ENCODE peak calls at places on chromosomes 16 and 17, in nine cellular contexts. J is lower lobe of right lung; W is cardiac muscle cell; P is substantia nigra; U is PC-3; M is tibial nerve; F is naive thymus-derived CD4-positive, alpha-beta T cell; H is upper lobe of right lung; A is GM23248. E is an unnamed sample.

GRCh38 chr16:56610017-56610608 is 1.7 kb downstream of the MT2A start:
- DNase-seq in J (peak), P (no peak), W (no peak), H (peak), M (peak), F (peak), A (peak), U (peak), E (peak)

GRCh38 chr17:74868251-74868907 is 4.4 kb downstream of the FDXR start:
- DNase-seq in P (no peak), J (no peak), U (no peak), A (no peak), W (peak), F (no peak), M (no peak), H (no peak), E (no peak)

GRCh38 chr16:76897816-76898215 is 293.2 kb upstream of the MON1B start:
- DNase-seq in U (peak), W (no peak), M (no peak), A (no peak), J (no peak), F (no peak), H (no peak), P (no peak), E (peak)

GRCh38 chr16:68062910-68063393 is 22.2 kb upstream of the NFATC3 start:
- DNase-seq in P (no peak), F (no peak), J (peak), H (no peak), W (no peak), A (no peak), M (no peak), U (no peak), E (no peak)

GRCh38 chr17:8857919-8858318 is 9.6 kb downstream of the PIK3R6 start:
- DNase-seq in A (peak), P (no peak), M (no peak), F (no peak), H (no peak), U (no peak), W (no peak), J (no peak), E (peak)

GRCh38 chr17:81439926-81440450 is 44.7 kb downstream of the BAHCC1 start:
- DNase-seq in A (no peak), U (no peak), F (no peak), M (no peak), P (no peak), J (no peak), H (no peak), W (no peak), E (no peak)

GRCh38 chr16:86391987-86392386 is 118.3 kb upstream of the FOXF1 start:
- DNase-seq in U (peak), A (peak), J (no peak), H (no peak), P (no peak), W (no peak), F (no peak), M (no peak), E (no peak)

GRCh38 chr16:63230383-63230782 is 1194.1 kb upstream of the CDH8 start:
- DNase-seq in U (no peak), H (no peak), M (no peak), A (no peak), F (no peak), J (no peak), W (no peak), P (no peak), E (no peak)

GRCh38 chr17:74962622-74963394 is 9.8 kb downstream of the HID1 start:
- DNase-seq in W (no peak), J (no peak), P (peak), F (no peak), U (no peak), H (no peak), M (no peak), A (no peak), E (no peak)

GRCh38 chr17:65547253-65547670 is 14.2 kb downstream of the AXIN2 start:
- DNase-seq in H (no peak), M (no peak), W (no peak), F (no peak), U (no peak), J (no peak), P (no peak), A (no peak), E (no peak)

GRCh38 chr17:78381601-78382168 is 3.2 kb downstream of the PGS1 start:
- DNase-seq in A (peak), H (no peak), W (no peak), M (no peak), J (no peak), P (no peak), F (no peak), U (no peak), E (no peak)

GRCh38 chr16:29987371-29988085 is 7.9 kb downstream of the HIRIP3 start:
- DNase-seq in A (no peak), U (no peak), H (peak), W (no peak), P (no peak), M (no peak), J (peak), F (no peak), E (no peak)

GRCh38 chr16:81740163-81740562 is 38.9 kb upstream of the PLCG2 start:
- DNase-seq in P (no peak), A (no peak), J (no peak), M (no peak), W (no peak), F (no peak), H (no peak), U (no peak), E (no peak)

GRCh38 chr16:88973415-88974050 is 3.5 kb downstream of the CBFA2T3 start:
- DNase-seq in W (no peak), F (no peak), A (no peak), J (no peak), M (no peak), H (no peak), P (no peak), U (no peak), E (no peak)

GRCh38 chr16:89696598-89697128 is 4.8 kb downstream of the SPATA2L start:
- DNase-seq in F (no peak), W (no peak), H (no peak), M (no peak), U (no peak), A (no peak), J (peak), P (no peak), E (no peak)

GRCh38 chr17:13228711-13229110 is 210.9 kb upstream of the ELAC2 start:
- DNase-seq in H (no peak), W (no peak), U (no peak), M (no peak), P (no peak), A (no peak), F (no peak), J (no peak), E (no peak)

GRCh38 chr16:23508589-23509440 is 1.5 kb downstream of the GGA2 start:
- DNase-seq in A (peak), J (no peak), F (no peak), H (no peak), P (no peak), U (peak), W (peak), M (no peak), E (no peak)

GRCh38 chr16:26700250-26700649 is 366.5 kb upstream of the C16orf82 start:
- DNase-seq in F (no peak), U (no peak), J (no peak), A (no peak), H (no peak), W (no peak), P (no peak), M (no peak), E (no peak)

GRCh38 chr16:84593825-84594724 is 23.8 kb downstream of the COTL1 start:
- DNase-seq in F (peak), P (no peak), J (peak), A (no peak), H (peak), W (no peak), M (no peak), U (no peak), E (no peak)

GRCh38 chr16:14181371-14182050 is 110.4 kb downstream of the MRTFB start:
- DNase-seq in A (peak), M (no peak), J (no peak), F (no peak), P (no peak), H (no peak), W (no peak), U (peak), E (peak)

GRCh38 chr17:77141846-77142449 is 1.2 kb downstream of the SEC14L1 start:
- DNase-seq in F (no peak), A (no peak), U (peak), P (no peak), J (no peak), M (no peak), H (no peak), W (no peak), E (peak)

GRCh38 chr16:67770371-67770991 is 35.9 kb downstream of the RANBP10 start:
- DNase-seq in J (no peak), P (no peak), U (no peak), F (no peak), H (no peak), W (peak), A (peak), M (no peak), E (no peak)

GRCh38 chr17:81242421-81243332 is 3.6 kb downstream of the NDUFAF8 start:
- DNase-seq in M (no peak), U (no peak), H (no peak), A (no peak), J (no peak), W (no peak), F (no peak), P (no peak), E (no peak)

GRCh38 chr17:80198144-80198661 is 21.9 kb downstream of the SGSH start:
- DNase-seq in F (no peak), M (no peak), W (peak), U (no peak), P (no peak), H (no peak), J (no peak), A (peak), E (no peak)

GRCh38 chr16:4736546-4736945 is 2.2 kb downstream of the DNAAF8 start:
- DNase-seq in H (no peak), J (no peak), F (no peak), U (no peak), A (no peak), P (no peak), M (no peak), W (no peak), E (no peak)

GRCh38 chr17:250487-251300 is 69.2 kb upstream of the DOC2B start:
- DNase-seq in M (no peak), J (peak), F (no peak), U (no peak), W (no peak), H (peak), P (no peak), A (no peak), E (no peak)

GRCh38 chr16:83838151-83838550 is 30.4 kb downstream of the HSBP1 start:
- DNase-seq in M (no peak), J (no peak), H (no peak), U (no peak), A (no peak), W (no peak), F (no peak), P (no peak), E (no peak)

GRCh38 chr17:74380086-74380958 is 13.0 kb downstream of the GPR142 start:
- DNase-seq in P (no peak), M (no peak), W (no peak), H (no peak), A (no peak), U (peak), F (no peak), J (no peak), E (peak)

GRCh38 chr16:75252049-75252864 is 833 bp upstream of the BCAR1 start:
- DNase-seq in U (no peak), M (no peak), P (no peak), W (no peak), J (no peak), F (no peak), H (no peak), A (peak), E (no peak)

GRCh38 chr16:57134982-57135381 is 42.6 kb downstream of the CPNE2 start:
- DNase-seq in F (no peak), U (peak), W (no peak), H (no peak), P (no peak), M (no peak), A (no peak), J (no peak), E (no peak)

GRCh38 chr16:22198547-22199293 is 7.4 kb upstream of the EEF2K start:
- DNase-seq in A (peak), J (no peak), P (no peak), U (no peak), F (no peak), W (no peak), H (no peak), M (no peak), E (no peak)

GRCh38 chr17:61251939-61252865 is 147.4 kb upstream of the TBX2 start:
- DNase-seq in F (no peak), J (peak), H (peak), P (no peak), W (peak), M (peak), A (peak), U (no peak), E (no peak)
- H3K27ac ChIP-seq in F (no peak), J (peak), H (peak), P (no peak), W (peak), M (peak), A (peak), U (no peak), E (no peak)

DNA sequence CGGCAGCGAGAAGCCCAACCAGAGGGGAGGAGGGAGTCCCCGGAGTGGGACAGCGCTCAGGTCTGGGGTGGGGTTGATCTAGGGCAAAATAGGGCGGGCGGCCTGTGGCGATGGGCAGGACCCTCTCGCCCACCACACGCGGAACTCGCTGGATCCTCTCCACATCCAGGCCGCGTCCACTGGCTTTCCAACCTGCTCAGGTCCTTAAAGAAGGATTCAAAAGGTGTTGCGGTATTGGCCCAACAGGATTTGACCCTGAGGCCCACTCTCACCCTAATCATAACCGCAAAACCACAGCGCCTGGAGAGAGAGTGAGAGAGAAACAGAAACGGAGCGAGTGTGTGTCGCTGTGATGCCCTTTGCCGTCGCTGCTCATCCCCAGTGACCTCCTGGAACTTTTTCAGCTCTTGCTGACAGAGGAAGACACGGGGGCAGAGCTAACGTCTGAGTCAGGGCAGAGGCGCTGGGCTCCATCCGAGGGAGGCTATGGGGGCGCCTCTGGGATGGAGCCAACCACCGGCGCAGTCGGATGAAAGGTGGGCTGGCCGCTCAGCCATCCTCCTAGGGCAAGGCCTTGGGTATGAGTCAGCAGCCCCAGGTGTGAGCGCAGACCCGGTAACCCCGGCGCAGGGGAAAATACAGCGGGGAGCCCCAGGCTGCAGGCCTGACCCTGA is 16.7 kb upstream of the OR1F1 start:
- DNase-seq in F (no peak), U (no peak), A (peak), M (no peak), J (peak), P (no peak), H (no peak), W (no peak), E (no peak)
- H3K27ac ChIP-seq in F (no peak), U (no peak), A (no peak), M (no peak), J (no peak), P (no peak), H (no peak), W (no peak), E (no peak)

DNA sequence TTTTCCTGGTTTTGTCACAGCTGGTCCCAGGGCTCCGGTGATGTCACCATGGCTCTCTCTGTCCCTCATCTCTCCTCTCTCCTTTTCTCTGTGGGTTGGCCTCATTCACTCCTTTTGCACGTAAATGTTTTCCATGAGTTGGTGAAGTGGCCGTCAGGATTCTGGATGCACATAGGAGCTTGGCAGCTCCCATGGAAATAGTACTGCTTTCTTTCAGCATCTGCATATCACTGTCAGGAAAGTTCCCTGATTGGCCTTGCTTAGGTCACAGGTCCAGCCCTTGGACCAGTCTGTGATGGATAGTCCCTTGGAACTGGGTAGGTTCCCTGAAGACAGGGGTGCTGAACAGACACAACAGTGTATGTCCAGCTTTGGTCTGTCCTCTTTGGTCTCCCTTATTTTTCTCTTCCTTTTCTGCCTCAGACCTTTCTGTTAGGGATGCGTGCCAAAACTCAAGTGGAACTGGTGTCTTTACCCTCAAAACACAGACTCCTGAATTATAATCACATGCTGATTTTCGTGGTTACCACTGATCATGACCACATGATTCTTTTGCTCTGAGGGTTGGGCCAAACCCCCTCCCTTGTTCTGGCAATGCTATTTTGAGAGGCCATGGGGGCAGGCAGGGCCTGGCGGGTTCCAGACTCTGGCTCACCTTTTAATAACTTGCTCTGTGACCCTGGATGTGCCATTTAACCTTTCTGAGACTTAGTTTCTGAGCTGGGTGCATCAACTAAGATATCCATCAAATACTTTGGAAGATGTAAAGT is 99.0 kb downstream of the MSI2 start:
- DNase-seq in P (no peak), H (no peak), J (no peak), M (no peak), F (no peak), A (no peak), W (peak), U (no peak), E (no peak)
- H3K27ac ChIP-seq in P (no peak), H (no peak), J (no peak), M (no peak), F (no peak), A (no peak), W (no peak), U (no peak), E (no peak)

DNA sequence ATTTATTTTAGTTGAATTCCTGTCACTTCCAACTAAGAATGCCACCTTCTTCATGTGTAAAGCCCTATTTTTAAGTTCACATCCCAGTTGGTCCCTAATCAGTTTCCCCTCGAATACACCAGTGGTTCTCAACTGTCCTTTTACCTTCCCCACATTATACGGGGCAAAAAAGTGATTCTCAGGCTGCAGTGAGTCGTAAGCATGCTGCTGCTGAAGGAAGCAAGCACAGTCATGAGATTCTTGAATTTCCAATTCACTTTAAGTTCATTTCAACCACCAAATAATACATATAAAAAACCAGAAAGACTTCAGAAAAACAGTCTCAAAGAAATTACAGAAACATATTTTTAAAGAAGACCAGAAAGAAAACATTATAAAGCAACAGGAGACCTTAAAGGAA is 47.9 kb downstream of the UBE2G1 start:
- DNase-seq in A (peak), F (no peak), J (no peak), H (no peak), W (no peak), M (no peak), P (no peak), U (no peak), E (no peak)
- H3K27ac ChIP-seq in A (no peak), F (no peak), J (no peak), H (no peak), W (peak), M (no peak), P (no peak), U (no peak), E (no peak)

GRCh38 chr17:42311240-42312034 is 23.1 kb downstream of the STAT5A start:
- DNase-seq in H (peak), F (no peak), U (no peak), P (no peak), A (peak), W (peak), M (peak), J (peak), E (no peak)
- H3K27ac ChIP-seq in H (peak), F (peak), U (no peak), P (peak), A (peak), W (peak), M (peak), J (peak), E (peak)

DNA sequence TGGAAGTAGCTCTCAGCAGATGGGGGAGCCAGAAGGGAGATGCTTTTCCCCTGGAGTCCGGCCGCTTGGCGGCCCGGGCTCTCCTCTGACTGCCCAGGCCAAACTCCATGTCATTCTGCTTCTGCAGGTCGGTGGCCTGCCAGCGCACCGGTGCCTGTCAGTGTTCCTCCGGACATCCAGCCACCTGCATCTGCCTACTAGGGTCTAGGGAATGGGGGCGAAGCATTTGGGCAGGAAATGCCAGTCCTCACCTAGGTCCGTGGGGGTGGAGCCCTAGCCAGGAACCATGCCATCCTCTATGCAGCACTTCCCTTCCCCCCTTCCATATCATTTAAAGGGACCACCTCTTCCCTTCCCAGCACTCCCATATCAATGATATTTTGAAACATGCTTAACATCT is 34.2 kb downstream of the GJC1 start:
- DNase-seq in W (no peak), P (no peak), F (no peak), M (no peak), H (peak), A (no peak), U (no peak), J (no peak), E (no peak)
- H3K27ac ChIP-seq in W (peak), P (no peak), F (no peak), M (peak), H (peak), A (peak), U (peak), J (no peak), E (peak)

GRCh38 chr17:57519199-57519598 is 225.9 kb downstream of the CCDC182 start:
- DNase-seq in P (no peak), H (no peak), A (peak), M (no peak), U (peak), J (no peak), F (no peak), W (peak), E (no peak)
- H3K27ac ChIP-seq in P (no peak), H (no peak), A (no peak), M (no peak), U (peak), J (no peak), F (no peak), W (peak), E (peak)

DNA sequence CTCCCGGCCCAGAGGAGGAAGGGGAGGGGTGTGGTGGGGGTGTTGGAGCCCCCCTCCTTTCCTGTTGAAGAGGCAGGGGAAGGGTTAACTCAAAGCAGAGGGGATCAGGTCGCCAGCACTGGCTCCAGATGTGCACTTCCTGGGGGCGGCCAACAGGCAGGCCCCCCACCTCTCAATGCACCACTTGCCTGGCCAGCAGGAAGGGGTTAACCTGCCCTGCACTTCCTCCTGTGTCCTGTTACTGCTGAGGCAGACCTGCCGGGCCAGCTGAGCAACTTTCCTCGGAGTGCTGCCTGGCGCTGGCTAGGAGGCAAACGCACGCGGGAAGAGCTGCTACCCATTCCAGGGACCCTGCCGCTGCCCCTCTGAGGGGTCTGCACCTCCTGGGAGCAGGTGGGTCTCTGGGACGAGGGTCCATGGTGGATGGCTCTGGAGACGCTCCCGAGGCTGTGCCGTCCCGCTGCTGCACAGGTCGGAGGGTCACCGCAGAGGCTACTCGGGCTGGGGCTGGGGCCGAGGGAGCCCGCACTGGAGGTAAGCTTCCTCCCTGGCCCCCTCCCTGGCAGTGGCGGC is at the start of gene EPN3:
- DNase-seq in M (no peak), F (no peak), A (peak), P (no peak), W (peak), H (peak), J (peak), U (peak), E (peak)
- H3K27ac ChIP-seq in M (no peak), F (no peak), A (no peak), P (no peak), W (no peak), H (no peak), J (no peak), U (peak), E (peak)